ENCODE peak calls at places on chromosome 21, in four cellular contexts. A is sigmoid colon, P is pancreas, M is GM23248. K is an unnamed sample.

GRCh38 chr21:31659286-31660133 is at the start of gene SOD1:
- DNase-seq in P (peak; percentile 90), A (peak; percentile 97), M (peak; percentile 97), K (peak; percentile 96)

GRCh38 chr21:26833460-26833939 is 11.7 kb downstream of the ADAMTS1 start:
- DNase-seq in P (no peak), M (no peak), A (no peak), K (no peak)

GRCh38 chr21:42164064-42164789 is 54.7 kb upstream of the ABCG1 start:
- DNase-seq in A (peak; percentile 79), P (peak; percentile 23), M (no peak), K (peak; percentile 41)

GRCh38 chr21:39121600-39122355 is 61.5 kb downstream of the PSMG1 start:
- DNase-seq in A (no peak), M (no peak), P (no peak), K (no peak)

GRCh38 chr21:41605178-41605933 is 97.4 kb upstream of the TMPRSS2 start:
- DNase-seq in P (no peak), M (no peak), A (peak; percentile 47), K (no peak)

GRCh38 chr21:21101911-21102310 is 103.7 kb downstream of the NCAM2 start:
- DNase-seq in M (no peak), P (no peak), A (no peak), K (peak; percentile 39)

GRCh38 chr21:37459575-37459974 is 93.0 kb downstream of the DYRK1A start:
- DNase-seq in A (no peak), P (no peak), M (peak; percentile 77), K (no peak)

GRCh38 chr21:16308269-16308668 is 578.5 kb downstream of the USP25 start:
- DNase-seq in A (no peak), P (no peak), M (peak; percentile 58), K (no peak)

GRCh38 chr21:25842925-25843324 is 108.2 kb downstream of the GABPA start:
- DNase-seq in M (no peak), A (no peak), P (no peak), K (no peak)

GRCh38 chr21:38478782-38479181 is 19.5 kb downstream of the ERG start:
- DNase-seq in P (no peak), A (no peak), M (peak; percentile 88), K (no peak)

GRCh38 chr21:42536601-42537000 is 22.9 kb downstream of the SLC37A1 start:
- DNase-seq in A (peak; percentile 9), M (no peak), P (no peak), K (no peak)

GRCh38 chr21:23886828-23887708 is 1720.2 kb downstream of the MRPL39 start:
- DNase-seq in A (no peak), M (no peak), P (no peak), K (no peak)

GRCh38 chr21:42062543-42063022 is 8.5 kb upstream of the UMODL1 start:
- DNase-seq in A (no peak), M (no peak), P (no peak), K (peak; percentile 38)

GRCh38 chr21:45347712-45348477 is 57.1 kb upstream of the COL18A1 start:
- DNase-seq in M (peak; percentile 34), P (no peak), A (no peak), K (no peak)
- H3K27ac ChIP-seq in M (no peak overlapping the region), P (no peak overlapping the region), A (peak overlapping the region; percentile 66), K (no peak overlapping the region)

GRCh38 chr21:44305691-44306090 is 5.8 kb downstream of the PFKL start:
- DNase-seq in M (no peak), A (no peak), P (no peak), K (peak; percentile 77)
- H3K27ac ChIP-seq in M (no peak overlapping the region), A (peak overlapping the region; percentile 15), P (no peak overlapping the region), K (no peak overlapping the region)

DNA sequence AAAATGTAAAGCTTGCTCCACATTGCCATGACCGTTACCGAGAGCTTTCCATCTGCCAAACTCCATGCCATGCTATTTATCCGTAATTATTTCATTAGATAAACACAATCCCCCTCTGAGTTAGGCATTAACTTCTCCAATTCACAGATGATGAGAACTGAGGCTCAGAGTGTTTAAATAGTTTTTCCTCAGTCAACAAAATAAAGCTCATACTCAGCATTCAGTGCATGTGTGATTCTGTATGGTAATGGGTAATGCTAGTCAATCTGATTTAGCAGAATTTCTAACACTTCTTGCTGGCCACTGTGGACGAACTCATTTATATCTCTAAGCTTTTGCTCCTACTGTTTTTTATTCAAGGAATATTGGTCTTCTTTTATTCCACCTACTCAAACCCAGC is 17.3 kb downstream of the SAMSN1 start:
- DNase-seq in A (no peak), P (no peak), M (no peak), K (no peak)
- H3K27ac ChIP-seq in A (no peak overlapping the region), P (no peak overlapping the region), M (no peak overlapping the region), K (no peak overlapping the region)

GRCh38 chr21:33123396-33124120 is 53.6 kb downstream of the OLIG1 start:
- DNase-seq in M (peak; percentile 13), A (no peak), P (no peak), K (no peak)

GRCh38 chr21:33124879-33125278 is 54.9 kb downstream of the OLIG1 start:
- DNase-seq in A (no peak), M (no peak), P (no peak), K (no peak)

GRCh38 chr21:33122507-33122906 is 52.6 kb downstream of the OLIG1 start:
- DNase-seq in P (no peak), M (no peak), A (no peak), K (no peak)

GRCh38 chr21:33125981-33126380 is 56.0 kb downstream of the OLIG1 start:
- DNase-seq in M (no peak), P (no peak), A (no peak), K (no peak)

GRCh38 chr21:33121715-33122475 is 52.0 kb downstream of the OLIG1 start:
- DNase-seq in M (peak; percentile 12), A (no peak), P (no peak), K (no peak)
- H3K27ac ChIP-seq in M (no peak overlapping the region), A (no peak overlapping the region), P (no peak overlapping the region), K (peak overlapping the region; percentile 56)

DNA sequence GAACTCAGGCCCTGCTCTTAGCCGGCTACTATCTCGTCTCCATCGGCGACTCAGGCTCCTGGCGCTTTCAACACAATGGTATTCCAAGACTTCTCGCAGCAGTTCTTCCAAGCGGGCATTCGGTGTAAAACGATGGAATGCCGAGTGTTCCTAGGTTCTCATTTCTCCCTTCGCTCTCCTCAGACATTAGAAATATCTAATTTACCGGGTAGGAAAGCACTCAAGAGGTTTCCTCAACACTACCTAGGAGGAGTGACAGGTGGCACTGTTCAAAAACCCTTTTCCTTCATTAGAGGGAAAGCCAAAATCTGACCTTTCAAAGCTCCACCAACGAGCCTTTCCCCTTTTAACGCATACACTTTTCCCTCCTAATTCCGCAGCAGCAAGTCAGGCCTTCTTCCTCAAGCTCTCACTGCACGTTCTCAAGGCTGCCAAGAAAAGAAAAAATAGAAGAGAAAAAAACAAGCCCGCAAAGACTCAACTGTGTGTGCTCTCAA is 601 bp downstream of the UBE2G2 start:
- DNase-seq in M (peak; percentile 61), P (no peak), A (no peak), K (no peak)
- H3K27ac ChIP-seq in M (peak overlapping the region; percentile 47), P (peak overlapping the region; percentile 53), A (peak overlapping the region; percentile 85), K (peak overlapping the region; percentile 63)